ENCODE peak calls at places on chromosomes 5 and 9, in six cellular contexts. U, C, J, E, L and O are unnamed samples.

GRCh38 chr5:41559184-41559583 is 48.8 kb upstream of the PLCXD3 start:
- DNase-seq in U (no peak), C (no peak), J (no peak), E (no peak), L (no peak), O (no peak)

GRCh38 chr9:22316645-22317044 is 130.0 kb upstream of the DMRTA1 start:
- DNase-seq in U (no peak), C (no peak), J (no peak), E (no peak), L (no peak), O (no peak)

GRCh38 chr5:139554264-139554663 is 6.9 kb upstream of the UBE2D2 start:
- DNase-seq in U (no peak), C (no peak), J (no peak), E (no peak), L (no peak), O (no peak)

GRCh38 chr9:111712369-111712768 is 51.0 kb downstream of the GNG10 start:
- DNase-seq in U (no peak), C (no peak), J (no peak), E (no peak), L (no peak), O (no peak)

GRCh38 chr5:1476181-1476966 is 31.1 kb upstream of the SLC6A3 start:
- DNase-seq in U (no peak), C (no peak), J (no peak), E (no peak), L (no peak), O (no peak)

GRCh38 chr5:134435525-134435924 is 23.8 kb upstream of the CDKN2AIPNL start:
- DNase-seq in U (no peak), C (no peak), J (peak; percentile 99), E (peak; percentile 14), L (peak; percentile 26), O (peak; percentile 88)

GRCh38 chr9:92141144-92142129 is 26.2 kb upstream of the SPTLC1 start:
- DNase-seq in U (no peak), C (no peak), J (no peak), E (no peak), L (peak; percentile 15), O (peak; percentile 16)

GRCh38 chr5:64864171-64864570 is 95.4 kb downstream of the CWC27 start:
- DNase-seq in U (no peak), C (no peak), J (no peak), E (no peak), L (no peak), O (no peak)

GRCh38 chr9:87263291-87263690 is 234.4 kb upstream of the DAPK1 start:
- DNase-seq in U (no peak), C (no peak), J (no peak), E (no peak), L (no peak), O (no peak)

GRCh38 chr5:173554989-173555705 is 61.3 kb downstream of the BOD1 start:
- DNase-seq in U (no peak), C (no peak), J (no peak), E (peak; percentile 29), L (peak; percentile 24), O (no peak)

GRCh38 chr5:1118738-1119137 is 6.9 kb upstream of the SLC12A7 start:
- DNase-seq in U (no peak), C (peak; percentile 59), J (no peak), E (peak; percentile 30), L (no peak), O (no peak)

GRCh38 chr9:129497064-129497836 is 123.7 kb downstream of the C9orf50 start:
- DNase-seq in U (no peak), C (peak; percentile 93), J (no peak), E (peak; percentile 85), L (no peak), O (no peak)

GRCh38 chr5:143217804-143218160 is 185.7 kb downstream of the NR3C1 start:
- DNase-seq in U (no peak), C (no peak), J (no peak), E (no peak), L (no peak), O (no peak)

GRCh38 chr9:94875300-94876063 is 149.0 kb downstream of the AOPEP start:
- DNase-seq in U (no peak), C (no peak), J (no peak), E (no peak), L (no peak), O (no peak)

GRCh38 chr9:113519401-113520108 is 56.0 kb downstream of the RGS3 start:
- DNase-seq in U (no peak), C (no peak), J (peak; percentile 92), E (no peak), L (peak; percentile 74), O (peak; percentile 35)

GRCh38 chr9:101968392-101968791 is 229.9 kb upstream of the GRIN3A start:
- DNase-seq in U (no peak), C (no peak), J (no peak), E (no peak), L (no peak), O (no peak)